ENCODE peak calls at places on chromosomes 13 and 19, in seven cellular contexts. F is CD8-positive, alpha-beta memory T cell; O is GM23338; D is pancreas; L is lung; N is tibial nerve; T is Panc1. S is an unnamed sample. For H3K4me1, the result is how much of the 10 kb centered on the place peaks cover.

GRCh38 chr19:28646629-28647028 is 566.3 kb downstream of the UQCRFS1 start:
- DNase-seq in F (no peak), T (no peak), L (no peak), D (no peak), N (no peak), O (no peak), S (no peak)

GRCh38 chr19:51271015-51271600 is 20.2 kb downstream of the SIGLECL1 start:
- DNase-seq in L (no peak), F (no peak), O (peak), D (no peak), T (no peak), N (no peak), S (no peak)

GRCh38 chr19:48608798-48609263 is 2.3 kb downstream of the SPACA4 start:
- DNase-seq in O (peak), T (no peak), L (no peak), N (no peak), D (no peak), F (no peak), S (no peak)

GRCh38 chr13:113425931-113426590 is 27.2 kb downstream of the ADPRHL1 start:
- DNase-seq in O (no peak), F (no peak), L (no peak), D (no peak), N (no peak), T (no peak), S (no peak)

GRCh38 chr13:36297600-36298338 is at the start of gene CCDC169:
- DNase-seq in N (peak), F (peak), L (peak), T (no peak), O (peak), D (peak), S (peak)

GRCh38 chr13:37526710-37527446 is 71.7 kb downstream of the POSTN start:
- DNase-seq in N (peak), L (no peak), T (no peak), F (no peak), O (no peak), D (no peak), S (no peak)

GRCh38 chr13:45783346-45784043 is 68.1 kb downstream of the SIAH3 start:
- DNase-seq in D (no peak), O (no peak), T (no peak), F (no peak), L (no peak), N (no peak), S (no peak)

GRCh38 chr13:37899753-37900152 is 30.2 kb upstream of the TRPC4 start:
- DNase-seq in O (no peak), T (no peak), D (no peak), L (no peak), F (no peak), N (no peak), S (no peak)

GRCh38 chr19:56477429-56478338 is 539 bp upstream of the ZNF667 start:
- DNase-seq in D (peak), F (no peak), L (peak), T (no peak), N (peak), O (peak), S (peak)

GRCh38 chr19:49890349-49891311 is 6.1 kb downstream of the IL4I1 start:
- DNase-seq in O (peak), F (peak), L (no peak), T (no peak), D (peak), N (no peak), S (peak)

GRCh38 chr13:99980201-99981114 is 1.1 kb upstream of the ZIC2 start:
- DNase-seq in T (no peak), D (peak), L (no peak), F (peak), O (peak), N (no peak), S (peak)

GRCh38 chr19:17952041-17952976 is 14.6 kb upstream of the KCNN1 start:
- DNase-seq in N (no peak), T (no peak), L (no peak), D (no peak), O (peak), F (no peak), S (no peak)

GRCh38 chr13:94431987-94432386 is 47.5 kb downstream of the DCT start:
- DNase-seq in L (no peak), D (no peak), O (no peak), F (no peak), N (no peak), T (no peak), S (no peak)

GRCh38 chr19:15091918-15092753 is 10.1 kb downstream of the OR1I1 start:
- DNase-seq in F (no peak), T (no peak), D (peak), O (peak), N (peak), L (no peak), S (no peak)

GRCh38 chr13:86052141-86052540 is 252.9 kb upstream of the SLITRK6 start:
- DNase-seq in N (no peak), O (no peak), F (no peak), L (no peak), T (no peak), D (no peak), S (no peak)

GRCh38 chr19:4138445-4138844 is 14.5 kb upstream of the MAP2K2 start:
- DNase-seq in O (no peak), F (no peak), L (no peak), D (no peak), N (no peak), T (no peak), S (no peak)
- H3K4me1 ChIP-seq in O (under half), F (under half), L (under half), D (under half), N (under half), T (under half), S (under half)

GRCh38 chr19:34999498-35000337 is at the start of gene GRAMD1A:
- DNase-seq in T (peak), N (peak), O (peak), F (peak), D (peak), L (peak), S (peak)

GRCh38 chr19:35000647-35001501 is 751 bp downstream of the GRAMD1A start:
- DNase-seq in N (no peak), D (peak), O (peak), F (peak), T (no peak), L (no peak), S (no peak)

GRCh38 chr19:34998777-34999497 is 1.2 kb upstream of the GRAMD1A start:
- DNase-seq in N (no peak), L (no peak), D (peak), F (no peak), O (peak), T (no peak), S (no peak)

GRCh38 chr19:35002037-35002535 is 2.0 kb downstream of the GRAMD1A start:
- DNase-seq in D (peak), L (no peak), F (no peak), T (no peak), N (no peak), O (no peak), S (no peak)

DNA sequence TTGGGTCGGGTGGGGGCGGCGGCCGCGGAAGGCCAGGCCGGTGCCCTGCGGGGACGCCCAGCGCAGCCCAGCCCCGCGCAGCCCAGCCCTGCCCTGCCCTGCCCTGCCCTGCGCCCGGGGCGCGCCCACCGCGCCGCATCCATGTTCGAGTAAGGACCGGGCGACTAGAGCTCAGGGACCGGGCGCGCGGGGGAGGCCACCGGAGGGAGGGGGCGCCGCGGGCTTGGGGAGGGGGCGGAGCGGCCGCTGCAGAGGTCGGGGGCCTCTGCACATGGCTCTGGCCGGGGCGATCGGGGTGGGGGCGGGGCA is 169 bp downstream of the GRAMD1A start:
- DNase-seq in D (no peak), F (no peak), O (no peak), N (no peak), L (no peak), T (no peak), S (no peak)
- H3K4me1 ChIP-seq in D (under half), F (half or more), O (half or more), N (half or more), L (under half), T (under half), S (under half)

DNA sequence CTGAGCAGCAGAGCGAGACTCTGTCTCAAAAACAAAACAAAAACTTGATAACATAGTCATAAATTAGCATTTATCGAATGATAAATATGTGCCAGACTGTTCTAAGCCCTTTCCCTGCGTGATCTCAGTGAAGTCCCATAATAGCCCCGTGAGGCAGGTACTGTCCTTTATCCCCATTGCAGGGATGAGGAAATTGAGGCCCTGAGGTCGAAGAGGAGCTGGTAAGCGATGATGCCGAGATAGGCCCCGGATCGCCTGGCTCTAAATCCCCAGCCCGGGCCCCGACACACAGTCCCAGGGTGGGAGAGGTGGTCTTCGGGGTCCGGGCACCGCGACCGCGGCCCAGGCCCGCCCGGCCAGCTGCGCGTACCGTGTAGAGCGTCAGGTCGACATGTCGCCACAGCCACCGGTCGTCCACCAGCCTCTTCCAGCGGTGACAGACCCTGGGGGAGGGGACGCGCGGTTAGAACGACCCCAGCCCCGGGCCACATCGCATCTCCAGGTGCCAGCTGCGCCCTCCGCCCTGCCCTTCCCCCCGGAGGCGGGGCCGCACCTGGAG is 625 bp downstream of the FBXL12 start:
- DNase-seq in O (no peak), L (no peak), N (no peak), T (no peak), F (no peak), D (peak), S (no peak)
- H3K4me1 ChIP-seq in O (under half), L (under half), N (under half), T (under half), F (under half), D (under half), S (under half)

GRCh38 chr19:1268392-1269064 is 604 bp upstream of the CIRBP start:
- DNase-seq in D (peak), O (no peak), T (no peak), L (no peak), F (no peak), N (no peak), S (peak)

GRCh38 chr19:1266116-1266817 is 2.9 kb upstream of the CIRBP start:
- DNase-seq in L (peak), O (peak), D (peak), F (peak), T (no peak), N (no peak), S (peak)

GRCh38 chr19:1265611-1266115 is 3.5 kb upstream of the CIRBP start:
- DNase-seq in F (peak), N (no peak), T (no peak), L (no peak), O (no peak), D (peak), S (peak)

GRCh38 chr19:1267441-1268391 is 1.4 kb upstream of the CIRBP start:
- DNase-seq in F (peak), O (no peak), D (peak), N (no peak), T (no peak), L (no peak), S (no peak)

DNA sequence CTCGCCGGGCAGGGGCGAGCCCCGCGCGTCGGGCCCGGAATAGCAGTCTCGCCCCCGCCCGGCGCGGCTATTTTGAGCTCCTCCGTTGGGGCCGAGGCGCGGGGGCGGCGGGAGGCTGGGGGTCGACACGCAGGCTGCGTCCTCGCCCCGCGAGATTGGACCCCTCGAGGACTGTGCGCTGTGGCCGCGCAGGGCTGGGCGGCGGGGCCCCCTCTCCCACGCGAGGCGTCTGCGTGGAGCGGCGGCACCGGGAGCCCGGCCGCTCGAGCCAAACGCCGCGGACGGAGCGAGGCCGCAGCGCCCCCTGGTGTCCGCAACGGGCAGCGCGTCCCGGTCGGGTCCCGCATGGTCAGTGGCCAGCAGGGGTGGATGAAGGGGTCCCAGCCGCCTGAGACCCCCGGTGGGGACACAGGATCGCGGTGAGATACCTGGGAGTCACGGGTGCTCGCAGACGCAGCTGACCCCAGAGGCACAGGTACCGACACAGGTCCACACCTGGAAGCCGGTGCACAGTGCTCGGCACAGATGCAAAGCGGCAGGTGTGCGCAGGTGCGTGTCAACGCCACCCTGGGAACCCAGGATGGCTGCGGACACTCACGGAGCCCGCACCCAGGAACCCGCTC is 2.2 kb upstream of the CIRBP start:
- DNase-seq in T (no peak), L (peak), D (peak), F (peak), N (no peak), O (peak), S (no peak)
- H3K4me1 ChIP-seq in T (under half), L (under half), D (under half), F (half or more), N (half or more), O (half or more), S (half or more)

GRCh38 chr13:31862828-31863227 is 123.5 kb downstream of the RXFP2 start:
- DNase-seq in D (no peak), O (no peak), F (no peak), T (no peak), L (no peak), N (no peak), S (no peak)

GRCh38 chr13:31864307-31864706 is 125.0 kb downstream of the RXFP2 start:
- DNase-seq in O (no peak), L (no peak), F (no peak), N (no peak), D (no peak), T (no peak), S (no peak)

GRCh38 chr13:31859546-31859945 is 120.2 kb downstream of the RXFP2 start:
- DNase-seq in O (no peak), F (no peak), T (no peak), N (no peak), L (no peak), D (no peak), S (no peak)

DNA sequence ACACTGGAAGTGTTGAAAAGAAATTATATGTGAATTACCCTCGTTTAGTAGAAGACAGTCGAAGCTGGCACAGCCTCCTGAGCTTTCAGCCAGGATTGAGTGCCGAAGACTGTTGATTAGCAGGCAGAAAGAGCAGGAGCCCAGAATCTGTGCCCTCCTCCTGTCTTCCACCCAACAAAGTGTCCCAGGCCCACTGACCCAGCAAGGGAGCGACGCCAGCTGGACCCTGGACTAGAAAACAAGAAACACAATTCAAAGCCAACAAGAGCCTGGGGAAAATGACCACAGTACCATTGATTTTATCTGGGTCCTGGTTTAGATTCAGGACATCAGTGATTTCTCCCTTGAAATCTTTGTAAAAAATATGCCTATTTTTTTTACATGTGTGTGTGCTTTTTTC is 120.7 kb downstream of the RXFP2 start:
- DNase-seq in O (no peak), T (no peak), N (no peak), L (no peak), F (no peak), D (no peak), S (no peak)
- H3K4me1 ChIP-seq in O (under half), T (under half), N (under half), L (under half), F (under half), D (under half), S (under half)

DNA sequence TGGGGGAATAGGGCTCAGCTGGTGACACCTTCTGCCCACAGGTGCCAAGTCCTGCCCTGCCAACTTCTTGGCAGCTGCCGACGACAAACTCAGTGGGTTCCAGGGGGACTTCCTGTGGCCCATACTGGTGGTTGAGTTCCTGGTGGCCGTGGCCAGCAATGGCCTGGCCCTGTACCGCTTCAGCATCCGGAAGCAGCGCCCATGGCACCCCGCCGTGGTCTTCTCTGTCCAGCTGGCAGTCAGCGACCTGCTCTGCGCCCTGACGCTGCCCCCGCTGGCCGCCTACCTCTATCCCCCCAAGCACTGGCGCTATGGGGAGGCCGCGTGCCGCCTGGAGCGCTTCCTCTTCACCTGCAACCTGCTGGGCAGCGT is 2.1 kb downstream of the P2RY11 start:
- DNase-seq in N (no peak), D (peak), F (no peak), T (no peak), L (no peak), O (peak), S (no peak)
- H3K4me1 ChIP-seq in N (under half), D (under half), F (half or more), T (under half), L (under half), O (under half), S (under half)

GRCh38 chr13:111021270-111021669 is 93.8 kb upstream of the ARHGEF7 start:
- DNase-seq in D (no peak), T (no peak), F (no peak), O (no peak), N (no peak), L (no peak), S (no peak)

GRCh38 chr13:111020546-111020945 is 94.6 kb upstream of the ARHGEF7 start:
- DNase-seq in D (no peak), N (no peak), L (no peak), O (no peak), T (no peak), F (no peak), S (no peak)

GRCh38 chr13:111022241-111022640 is 92.9 kb upstream of the ARHGEF7 start:
- DNase-seq in F (no peak), T (no peak), L (no peak), O (no peak), D (no peak), N (no peak), S (no peak)

GRCh38 chr13:111020021-111020420 is 95.1 kb upstream of the ARHGEF7 start:
- DNase-seq in O (no peak), L (no peak), F (no peak), T (no peak), D (no peak), N (no peak), S (no peak)

GRCh38 chr13:111017755-111018487 is 97.2 kb upstream of the ARHGEF7 start:
- DNase-seq in O (no peak), T (no peak), F (no peak), D (no peak), N (no peak), L (no peak), S (no peak)
- H3K4me1 ChIP-seq in O (under half), T (under half), F (under half), D (under half), N (under half), L (under half), S (under half)